ENCODE peak calls at places on chromosomes 7 and 10, in nine cellular contexts. One of them, this sample, is unnamed.

GRCh38 chr7:101169838-101170531 is 4.6 kb upstream of the VGF start:
- DNase-seq in nucleus accumbens: no peak
- DNase-seq in iris pigment epithelial cell: peak
- DNase-seq in lower lobe of right lung: peak
- DNase-seq in cardiac fibroblast: peak
- DNase-seq in DMS 273 treated with DMSO at 0.1 percent for 48 hours: no peak
- DNase-seq in endodermal cell: peak
- DNase-seq in stimulated activated CD8-positive, alpha-beta memory T cell treated with anti-CD3 and anti-CD28 coated beads, Interleukin-15, amount 100 ng/mL, for 24 hours: peak
- DNase-seq in NCI-H1694: peak
- DNase-seq in this sample: no peak

GRCh38 chr7:17105701-17106100 is 192.8 kb upstream of the AHR start:
- DNase-seq in nucleus accumbens: no peak
- DNase-seq in iris pigment epithelial cell: peak
- DNase-seq in lower lobe of right lung: no peak
- DNase-seq in cardiac fibroblast: peak
- DNase-seq in DMS 273 treated with DMSO at 0.1 percent for 48 hours: no peak
- DNase-seq in endodermal cell: no peak
- DNase-seq in stimulated activated CD8-positive, alpha-beta memory T cell treated with anti-CD3 and anti-CD28 coated beads, Interleukin-15, amount 100 ng/mL, for 24 hours: no peak
- DNase-seq in NCI-H1694: no peak
- DNase-seq in this sample: no peak

GRCh38 chr10:114653926-114654325 is 4.1 kb downstream of the ABLIM1 start:
- DNase-seq in nucleus accumbens: no peak
- DNase-seq in iris pigment epithelial cell: no peak
- DNase-seq in lower lobe of right lung: no peak
- DNase-seq in cardiac fibroblast: no peak
- DNase-seq in DMS 273 treated with DMSO at 0.1 percent for 48 hours: no peak
- DNase-seq in endodermal cell: no peak
- DNase-seq in stimulated activated CD8-positive, alpha-beta memory T cell treated with anti-CD3 and anti-CD28 coated beads, Interleukin-15, amount 100 ng/mL, for 24 hours: no peak
- DNase-seq in NCI-H1694: no peak
- DNase-seq in this sample: no peak

GRCh38 chr7:127954371-127954770 is 76.9 kb downstream of the LRRC4 start:
- DNase-seq in nucleus accumbens: no peak
- DNase-seq in iris pigment epithelial cell: no peak
- DNase-seq in lower lobe of right lung: no peak
- DNase-seq in cardiac fibroblast: no peak
- DNase-seq in DMS 273 treated with DMSO at 0.1 percent for 48 hours: no peak
- DNase-seq in endodermal cell: no peak
- DNase-seq in stimulated activated CD8-positive, alpha-beta memory T cell treated with anti-CD3 and anti-CD28 coated beads, Interleukin-15, amount 100 ng/mL, for 24 hours: no peak
- DNase-seq in NCI-H1694: no peak
- DNase-seq in this sample: no peak

GRCh38 chr7:96084880-96085551 is 236.9 kb downstream of the SLC25A13 start:
- DNase-seq in nucleus accumbens: no peak
- DNase-seq in iris pigment epithelial cell: peak
- DNase-seq in lower lobe of right lung: no peak
- DNase-seq in cardiac fibroblast: peak
- DNase-seq in DMS 273 treated with DMSO at 0.1 percent for 48 hours: no peak
- DNase-seq in endodermal cell: no peak
- DNase-seq in stimulated activated CD8-positive, alpha-beta memory T cell treated with anti-CD3 and anti-CD28 coated beads, Interleukin-15, amount 100 ng/mL, for 24 hours: no peak
- DNase-seq in NCI-H1694: no peak
- DNase-seq in this sample: no peak

GRCh38 chr10:56856569-56856968 is 495.5 kb upstream of the ZWINT start:
- DNase-seq in nucleus accumbens: no peak
- DNase-seq in iris pigment epithelial cell: no peak
- DNase-seq in lower lobe of right lung: no peak
- DNase-seq in cardiac fibroblast: no peak
- DNase-seq in DMS 273 treated with DMSO at 0.1 percent for 48 hours: no peak
- DNase-seq in endodermal cell: no peak
- DNase-seq in stimulated activated CD8-positive, alpha-beta memory T cell treated with anti-CD3 and anti-CD28 coated beads, Interleukin-15, amount 100 ng/mL, for 24 hours: no peak
- DNase-seq in NCI-H1694: no peak
- DNase-seq in this sample: no peak

GRCh38 chr7:158373761-158374545 is 213.7 kb downstream of the PTPRN2 start:
- DNase-seq in nucleus accumbens: no peak
- DNase-seq in iris pigment epithelial cell: no peak
- DNase-seq in lower lobe of right lung: no peak
- DNase-seq in cardiac fibroblast: no peak
- DNase-seq in DMS 273 treated with DMSO at 0.1 percent for 48 hours: no peak
- DNase-seq in endodermal cell: no peak
- DNase-seq in stimulated activated CD8-positive, alpha-beta memory T cell treated with anti-CD3 and anti-CD28 coated beads, Interleukin-15, amount 100 ng/mL, for 24 hours: no peak
- DNase-seq in NCI-H1694: no peak
- DNase-seq in this sample: no peak

GRCh38 chr10:96752380-96752779 is 32.1 kb upstream of the PIK3AP1 start:
- DNase-seq in nucleus accumbens: no peak
- DNase-seq in iris pigment epithelial cell: peak
- DNase-seq in lower lobe of right lung: no peak
- DNase-seq in cardiac fibroblast: no peak
- DNase-seq in DMS 273 treated with DMSO at 0.1 percent for 48 hours: no peak
- DNase-seq in endodermal cell: no peak
- DNase-seq in stimulated activated CD8-positive, alpha-beta memory T cell treated with anti-CD3 and anti-CD28 coated beads, Interleukin-15, amount 100 ng/mL, for 24 hours: no peak
- DNase-seq in NCI-H1694: no peak
- DNase-seq in this sample: no peak

GRCh38 chr7:114084381-114085312 is 165.8 kb upstream of the PPP1R3A start:
- DNase-seq in nucleus accumbens: no peak
- DNase-seq in iris pigment epithelial cell: no peak
- DNase-seq in lower lobe of right lung: peak
- DNase-seq in cardiac fibroblast: no peak
- DNase-seq in DMS 273 treated with DMSO at 0.1 percent for 48 hours: peak
- DNase-seq in endodermal cell: peak
- DNase-seq in stimulated activated CD8-positive, alpha-beta memory T cell treated with anti-CD3 and anti-CD28 coated beads, Interleukin-15, amount 100 ng/mL, for 24 hours: no peak
- DNase-seq in NCI-H1694: no peak
- DNase-seq in this sample: no peak

GRCh38 chr10:71064413-71065118 is 147.8 kb upstream of the UNC5B start:
- DNase-seq in nucleus accumbens: no peak
- DNase-seq in iris pigment epithelial cell: no peak
- DNase-seq in lower lobe of right lung: no peak
- DNase-seq in cardiac fibroblast: no peak
- DNase-seq in DMS 273 treated with DMSO at 0.1 percent for 48 hours: no peak
- DNase-seq in endodermal cell: no peak
- DNase-seq in stimulated activated CD8-positive, alpha-beta memory T cell treated with anti-CD3 and anti-CD28 coated beads, Interleukin-15, amount 100 ng/mL, for 24 hours: no peak
- DNase-seq in NCI-H1694: no peak
- DNase-seq in this sample: no peak

GRCh38 chr7:17680943-17681351 is 259.3 kb downstream of the SNX13 start:
- DNase-seq in nucleus accumbens: no peak
- DNase-seq in iris pigment epithelial cell: peak
- DNase-seq in lower lobe of right lung: no peak
- DNase-seq in cardiac fibroblast: peak
- DNase-seq in DMS 273 treated with DMSO at 0.1 percent for 48 hours: no peak
- DNase-seq in endodermal cell: no peak
- DNase-seq in stimulated activated CD8-positive, alpha-beta memory T cell treated with anti-CD3 and anti-CD28 coated beads, Interleukin-15, amount 100 ng/mL, for 24 hours: no peak
- DNase-seq in NCI-H1694: peak
- DNase-seq in this sample: no peak

GRCh38 chr10:63456437-63457210 is 9.2 kb downstream of the JMJD1C start:
- DNase-seq in nucleus accumbens: no peak
- DNase-seq in iris pigment epithelial cell: peak
- DNase-seq in lower lobe of right lung: no peak
- DNase-seq in cardiac fibroblast: peak
- DNase-seq in DMS 273 treated with DMSO at 0.1 percent for 48 hours: no peak
- DNase-seq in endodermal cell: no peak
- DNase-seq in stimulated activated CD8-positive, alpha-beta memory T cell treated with anti-CD3 and anti-CD28 coated beads, Interleukin-15, amount 100 ng/mL, for 24 hours: no peak
- DNase-seq in NCI-H1694: no peak
- DNase-seq in this sample: no peak

GRCh38 chr7:91351374-91351773 is 87.1 kb downstream of the FZD1 start:
- DNase-seq in nucleus accumbens: no peak
- DNase-seq in iris pigment epithelial cell: peak
- DNase-seq in lower lobe of right lung: no peak
- DNase-seq in cardiac fibroblast: peak
- DNase-seq in DMS 273 treated with DMSO at 0.1 percent for 48 hours: no peak
- DNase-seq in endodermal cell: no peak
- DNase-seq in stimulated activated CD8-positive, alpha-beta memory T cell treated with anti-CD3 and anti-CD28 coated beads, Interleukin-15, amount 100 ng/mL, for 24 hours: no peak
- DNase-seq in NCI-H1694: no peak
- DNase-seq in this sample: no peak

GRCh38 chr10:125060486-125060850 is 99.9 kb downstream of the CTBP2 start:
- DNase-seq in nucleus accumbens: no peak
- DNase-seq in iris pigment epithelial cell: peak
- DNase-seq in lower lobe of right lung: no peak
- DNase-seq in cardiac fibroblast: peak
- DNase-seq in DMS 273 treated with DMSO at 0.1 percent for 48 hours: no peak
- DNase-seq in endodermal cell: no peak
- DNase-seq in stimulated activated CD8-positive, alpha-beta memory T cell treated with anti-CD3 and anti-CD28 coated beads, Interleukin-15, amount 100 ng/mL, for 24 hours: no peak
- DNase-seq in NCI-H1694: no peak
- DNase-seq in this sample: no peak

GRCh38 chr10:60434418-60435046 is 44.9 kb upstream of the ANK3 start:
- DNase-seq in nucleus accumbens: no peak
- DNase-seq in iris pigment epithelial cell: peak
- DNase-seq in lower lobe of right lung: no peak
- DNase-seq in cardiac fibroblast: peak
- DNase-seq in DMS 273 treated with DMSO at 0.1 percent for 48 hours: no peak
- DNase-seq in endodermal cell: peak
- DNase-seq in stimulated activated CD8-positive, alpha-beta memory T cell treated with anti-CD3 and anti-CD28 coated beads, Interleukin-15, amount 100 ng/mL, for 24 hours: no peak
- DNase-seq in NCI-H1694: peak
- DNase-seq in this sample: peak

GRCh38 chr7:132997505-132997904 is 84.4 kb downstream of the CHCHD3 start:
- DNase-seq in nucleus accumbens: no peak
- DNase-seq in iris pigment epithelial cell: no peak
- DNase-seq in lower lobe of right lung: no peak
- DNase-seq in cardiac fibroblast: no peak
- DNase-seq in DMS 273 treated with DMSO at 0.1 percent for 48 hours: no peak
- DNase-seq in endodermal cell: no peak
- DNase-seq in stimulated activated CD8-positive, alpha-beta memory T cell treated with anti-CD3 and anti-CD28 coated beads, Interleukin-15, amount 100 ng/mL, for 24 hours: no peak
- DNase-seq in NCI-H1694: no peak
- DNase-seq in this sample: no peak

GRCh38 chr7:44936322-44936721 is 42.5 kb downstream of the MYO1G start:
- DNase-seq in nucleus accumbens: no peak
- DNase-seq in iris pigment epithelial cell: no peak
- DNase-seq in lower lobe of right lung: no peak
- DNase-seq in cardiac fibroblast: no peak
- DNase-seq in DMS 273 treated with DMSO at 0.1 percent for 48 hours: no peak
- DNase-seq in endodermal cell: no peak
- DNase-seq in stimulated activated CD8-positive, alpha-beta memory T cell treated with anti-CD3 and anti-CD28 coated beads, Interleukin-15, amount 100 ng/mL, for 24 hours: no peak
- DNase-seq in NCI-H1694: no peak
- DNase-seq in this sample: no peak

GRCh38 chr7:35970458-35970857 is 169.6 kb downstream of the SEPTIN7 start:
- DNase-seq in nucleus accumbens: no peak
- DNase-seq in iris pigment epithelial cell: no peak
- DNase-seq in lower lobe of right lung: no peak
- DNase-seq in cardiac fibroblast: no peak
- DNase-seq in DMS 273 treated with DMSO at 0.1 percent for 48 hours: no peak
- DNase-seq in endodermal cell: no peak
- DNase-seq in stimulated activated CD8-positive, alpha-beta memory T cell treated with anti-CD3 and anti-CD28 coated beads, Interleukin-15, amount 100 ng/mL, for 24 hours: no peak
- DNase-seq in NCI-H1694: no peak
- DNase-seq in this sample: no peak

GRCh38 chr10:112778579-112778978 is 171.5 kb upstream of the TCF7L2 start:
- DNase-seq in nucleus accumbens: no peak
- DNase-seq in iris pigment epithelial cell: peak
- DNase-seq in lower lobe of right lung: no peak
- DNase-seq in cardiac fibroblast: no peak
- DNase-seq in DMS 273 treated with DMSO at 0.1 percent for 48 hours: no peak
- DNase-seq in endodermal cell: no peak
- DNase-seq in stimulated activated CD8-positive, alpha-beta memory T cell treated with anti-CD3 and anti-CD28 coated beads, Interleukin-15, amount 100 ng/mL, for 24 hours: no peak
- DNase-seq in NCI-H1694: no peak
- DNase-seq in this sample: no peak

GRCh38 chr10:14240253-14241189 is 90.2 kb downstream of the FRMD4A start:
- DNase-seq in nucleus accumbens: no peak
- DNase-seq in iris pigment epithelial cell: peak
- DNase-seq in lower lobe of right lung: no peak
- DNase-seq in cardiac fibroblast: peak
- DNase-seq in DMS 273 treated with DMSO at 0.1 percent for 48 hours: no peak
- DNase-seq in endodermal cell: peak
- DNase-seq in stimulated activated CD8-positive, alpha-beta memory T cell treated with anti-CD3 and anti-CD28 coated beads, Interleukin-15, amount 100 ng/mL, for 24 hours: no peak
- DNase-seq in NCI-H1694: peak
- DNase-seq in this sample: no peak

GRCh38 chr7:76008156-76008687 is 13.8 kb upstream of the TMEM120A start:
- DNase-seq in nucleus accumbens: no peak
- DNase-seq in iris pigment epithelial cell: no peak
- DNase-seq in lower lobe of right lung: peak
- DNase-seq in cardiac fibroblast: no peak
- DNase-seq in DMS 273 treated with DMSO at 0.1 percent for 48 hours: no peak
- DNase-seq in endodermal cell: no peak
- DNase-seq in stimulated activated CD8-positive, alpha-beta memory T cell treated with anti-CD3 and anti-CD28 coated beads, Interleukin-15, amount 100 ng/mL, for 24 hours: no peak
- DNase-seq in NCI-H1694: no peak
- DNase-seq in this sample: no peak

GRCh38 chr10:51341216-51341615 is 266.9 kb downstream of the PRKG1 start:
- DNase-seq in nucleus accumbens: no peak
- DNase-seq in iris pigment epithelial cell: peak
- DNase-seq in lower lobe of right lung: no peak
- DNase-seq in cardiac fibroblast: peak
- DNase-seq in DMS 273 treated with DMSO at 0.1 percent for 48 hours: no peak
- DNase-seq in endodermal cell: no peak
- DNase-seq in stimulated activated CD8-positive, alpha-beta memory T cell treated with anti-CD3 and anti-CD28 coated beads, Interleukin-15, amount 100 ng/mL, for 24 hours: no peak
- DNase-seq in NCI-H1694: no peak
- DNase-seq in this sample: no peak

GRCh38 chr10:113739031-113739430 is 12.5 kb upstream of the PLEKHS1 start:
- DNase-seq in nucleus accumbens: no peak
- DNase-seq in iris pigment epithelial cell: no peak
- DNase-seq in lower lobe of right lung: no peak
- DNase-seq in cardiac fibroblast: no peak
- DNase-seq in DMS 273 treated with DMSO at 0.1 percent for 48 hours: no peak
- DNase-seq in endodermal cell: no peak
- DNase-seq in stimulated activated CD8-positive, alpha-beta memory T cell treated with anti-CD3 and anti-CD28 coated beads, Interleukin-15, amount 100 ng/mL, for 24 hours: no peak
- DNase-seq in NCI-H1694: no peak
- DNase-seq in this sample: no peak

GRCh38 chr7:115015619-115016018 is 93.7 kb downstream of the MDFIC start:
- DNase-seq in nucleus accumbens: no peak
- DNase-seq in iris pigment epithelial cell: peak
- DNase-seq in lower lobe of right lung: no peak
- DNase-seq in cardiac fibroblast: peak
- DNase-seq in DMS 273 treated with DMSO at 0.1 percent for 48 hours: no peak
- DNase-seq in endodermal cell: no peak
- DNase-seq in stimulated activated CD8-positive, alpha-beta memory T cell treated with anti-CD3 and anti-CD28 coated beads, Interleukin-15, amount 100 ng/mL, for 24 hours: no peak
- DNase-seq in NCI-H1694: no peak
- DNase-seq in this sample: no peak

GRCh38 chr7:16301251-16301650 is 120.1 kb downstream of the CRPPA start:
- DNase-seq in nucleus accumbens: no peak
- DNase-seq in iris pigment epithelial cell: no peak
- DNase-seq in lower lobe of right lung: no peak
- DNase-seq in cardiac fibroblast: no peak
- DNase-seq in DMS 273 treated with DMSO at 0.1 percent for 48 hours: no peak
- DNase-seq in endodermal cell: no peak
- DNase-seq in stimulated activated CD8-positive, alpha-beta memory T cell treated with anti-CD3 and anti-CD28 coated beads, Interleukin-15, amount 100 ng/mL, for 24 hours: no peak
- DNase-seq in NCI-H1694: no peak
- DNase-seq in this sample: no peak

GRCh38 chr10:26334932-26335573 is 103.1 kb upstream of the APBB1IP start:
- DNase-seq in nucleus accumbens: no peak
- DNase-seq in iris pigment epithelial cell: peak
- DNase-seq in lower lobe of right lung: peak
- DNase-seq in cardiac fibroblast: peak
- DNase-seq in DMS 273 treated with DMSO at 0.1 percent for 48 hours: peak
- DNase-seq in endodermal cell: peak
- DNase-seq in stimulated activated CD8-positive, alpha-beta memory T cell treated with anti-CD3 and anti-CD28 coated beads, Interleukin-15, amount 100 ng/mL, for 24 hours: peak
- DNase-seq in NCI-H1694: no peak
- DNase-seq in this sample: peak

GRCh38 chr7:92404170-92404614 is 43.1 kb upstream of the GATAD1 start:
- DNase-seq in nucleus accumbens: no peak
- DNase-seq in iris pigment epithelial cell: no peak
- DNase-seq in lower lobe of right lung: no peak
- DNase-seq in cardiac fibroblast: peak
- DNase-seq in DMS 273 treated with DMSO at 0.1 percent for 48 hours: no peak
- DNase-seq in endodermal cell: peak
- DNase-seq in stimulated activated CD8-positive, alpha-beta memory T cell treated with anti-CD3 and anti-CD28 coated beads, Interleukin-15, amount 100 ng/mL, for 24 hours: no peak
- DNase-seq in NCI-H1694: no peak
- DNase-seq in this sample: no peak

GRCh38 chr10:27558612-27559020 is 54.5 kb downstream of the RAB18 start:
- DNase-seq in nucleus accumbens: no peak
- DNase-seq in iris pigment epithelial cell: peak
- DNase-seq in lower lobe of right lung: no peak
- DNase-seq in cardiac fibroblast: peak
- DNase-seq in DMS 273 treated with DMSO at 0.1 percent for 48 hours: no peak
- DNase-seq in endodermal cell: peak
- DNase-seq in stimulated activated CD8-positive, alpha-beta memory T cell treated with anti-CD3 and anti-CD28 coated beads, Interleukin-15, amount 100 ng/mL, for 24 hours: no peak
- DNase-seq in NCI-H1694: no peak
- DNase-seq in this sample: peak

GRCh38 chr10:99396471-99396870 is 34.0 kb downstream of the GOT1 start:
- DNase-seq in nucleus accumbens: no peak
- DNase-seq in iris pigment epithelial cell: peak
- DNase-seq in lower lobe of right lung: no peak
- DNase-seq in cardiac fibroblast: peak
- DNase-seq in DMS 273 treated with DMSO at 0.1 percent for 48 hours: no peak
- DNase-seq in endodermal cell: peak
- DNase-seq in stimulated activated CD8-positive, alpha-beta memory T cell treated with anti-CD3 and anti-CD28 coated beads, Interleukin-15, amount 100 ng/mL, for 24 hours: no peak
- DNase-seq in NCI-H1694: no peak
- DNase-seq in this sample: no peak

GRCh38 chr7:112692333-112692732 is 97.9 kb downstream of the TMEM168 start:
- DNase-seq in nucleus accumbens: no peak
- DNase-seq in iris pigment epithelial cell: no peak
- DNase-seq in lower lobe of right lung: no peak
- DNase-seq in cardiac fibroblast: no peak
- DNase-seq in DMS 273 treated with DMSO at 0.1 percent for 48 hours: no peak
- DNase-seq in endodermal cell: no peak
- DNase-seq in stimulated activated CD8-positive, alpha-beta memory T cell treated with anti-CD3 and anti-CD28 coated beads, Interleukin-15, amount 100 ng/mL, for 24 hours: no peak
- DNase-seq in NCI-H1694: no peak
- DNase-seq in this sample: no peak

GRCh38 chr7:114086491-114086905 is 167.7 kb upstream of the PPP1R3A start:
- DNase-seq in nucleus accumbens: no peak
- DNase-seq in iris pigment epithelial cell: no peak
- DNase-seq in lower lobe of right lung: peak
- DNase-seq in cardiac fibroblast: no peak
- DNase-seq in DMS 273 treated with DMSO at 0.1 percent for 48 hours: no peak
- DNase-seq in endodermal cell: no peak
- DNase-seq in stimulated activated CD8-positive, alpha-beta memory T cell treated with anti-CD3 and anti-CD28 coated beads, Interleukin-15, amount 100 ng/mL, for 24 hours: no peak
- DNase-seq in NCI-H1694: no peak
- DNase-seq in this sample: no peak

This sample was measured in GM18507.